ENCODE peak calls at places on chromosomes 5 and 9, in eight cellular contexts. Z, H, A, M, F, T, B and P are unnamed samples.

GRCh38 chr5:32279786-32280185 is 33.0 kb downstream of the MTMR12 start:
- DNase-seq in B (no peak), T (no peak), M (no peak), Z (no peak), H (no peak), F (no peak), A (no peak), P (no peak)

GRCh38 chr5:150623878-150624216 is 16.6 kb upstream of the SYNPO start:
- DNase-seq in M (no peak), Z (no peak), B (no peak), T (no peak), H (no peak), F (no peak), A (no peak), P (no peak)

GRCh38 chr9:6183227-6183551 is 32.4 kb upstream of the IL33 start:
- DNase-seq in B (no peak), A (no peak), Z (no peak), F (no peak), H (no peak), M (no peak), T (no peak), P (no peak)

GRCh38 chr9:16870606-16871357 is at the start of gene BNC2:
- DNase-seq in T (peak; percentile 31), M (peak; percentile 72), Z (no peak), A (no peak), F (no peak), H (peak; percentile 40), B (peak; percentile 71), P (no peak)

GRCh38 chr5:91118802-91119201 is 264.3 kb downstream of the ARRDC3 start:
- DNase-seq in M (no peak), Z (no peak), H (no peak), T (no peak), A (no peak), F (no peak), B (no peak), P (no peak)

GRCh38 chr9:6978591-6978990 is 220.8 kb downstream of the KDM4C start:
- DNase-seq in T (no peak), B (no peak), A (no peak), F (no peak), Z (no peak), H (no peak), M (no peak), P (no peak)

GRCh38 chr9:69923972-69924371 is 103.4 kb downstream of the CFAP95 start:
- DNase-seq in A (no peak), F (no peak), Z (no peak), T (no peak), B (no peak), M (no peak), H (no peak), P (no peak)

GRCh38 chr5:58496488-58496887 is 5.3 kb downstream of the GAPT start:
- DNase-seq in H (no peak), B (no peak), F (no peak), T (no peak), M (no peak), Z (no peak), A (no peak), P (no peak)

GRCh38 chr5:145637396-145637795 is 197.7 kb downstream of the PRELID2 start:
- DNase-seq in H (no peak), M (no peak), F (no peak), B (peak; percentile 8), T (no peak), Z (no peak), A (no peak), P (no peak)

GRCh38 chr5:67305913-67306710 is 109.5 kb upstream of the CD180 start:
- DNase-seq in Z (no peak), B (no peak), M (no peak), A (no peak), H (no peak), T (no peak), F (no peak), P (no peak)

GRCh38 chr5:110335361-110336046 is 391.0 kb downstream of the TMEM232 start:
- DNase-seq in F (no peak), T (no peak), Z (peak; percentile 1), A (no peak), B (peak; percentile 17), H (no peak), M (no peak), P (no peak)

DNA sequence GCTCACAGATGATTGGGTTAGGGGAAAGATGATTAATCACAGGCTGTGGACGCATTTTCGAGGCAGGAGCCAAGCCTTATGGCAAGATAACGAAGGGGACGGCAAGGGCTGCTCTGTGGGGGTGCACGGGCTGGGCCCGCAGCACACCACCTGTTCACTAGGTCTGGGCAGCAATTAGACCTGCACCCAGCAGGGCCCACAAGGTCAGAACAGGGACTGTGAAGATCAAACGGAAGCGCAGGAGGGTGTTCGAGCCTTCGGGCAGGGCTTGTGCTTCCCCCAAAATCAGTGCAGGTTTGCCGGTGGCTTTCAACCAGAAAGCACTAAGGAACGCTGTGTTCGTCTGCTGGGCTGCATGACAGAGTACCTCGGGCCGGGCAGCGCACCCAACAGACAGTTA is 73.7 kb downstream of the UBE2QL1 start:
- DNase-seq in H (no peak), M (no peak), T (no peak), F (no peak), B (no peak), A (no peak), Z (no peak), P (no peak)
- H3K27me3 ChIP-seq in H (no peaks in the 10 kb centered on the region), M (no peaks in the 10 kb centered on the region), T (no peaks in the 10 kb centered on the region), F (no peaks in the 10 kb centered on the region), B (no peaks in the 10 kb centered on the region), A (peaks cover 8% of the 10 kb centered on the region), Z (no peaks in the 10 kb centered on the region), P (no peaks in the 10 kb centered on the region)

GRCh38 chr5:8644377-8644776 is 775.4 kb downstream of the MTRR start:
- DNase-seq in T (no peak), A (no peak), M (no peak), B (no peak), F (no peak), Z (no peak), H (no peak), P (peak; percentile 5)

GRCh38 chr5:8650197-8650596 is 781.2 kb downstream of the MTRR start:
- DNase-seq in Z (no peak), T (no peak), B (no peak), H (no peak), A (no peak), M (no peak), F (no peak), P (no peak)
- TF ChIP-seq CTCF in Z (no peak), T (no peak), B (no peak), H (no peak), A (no peak), M (no peak), F (no peak), P (no peak)

DNA sequence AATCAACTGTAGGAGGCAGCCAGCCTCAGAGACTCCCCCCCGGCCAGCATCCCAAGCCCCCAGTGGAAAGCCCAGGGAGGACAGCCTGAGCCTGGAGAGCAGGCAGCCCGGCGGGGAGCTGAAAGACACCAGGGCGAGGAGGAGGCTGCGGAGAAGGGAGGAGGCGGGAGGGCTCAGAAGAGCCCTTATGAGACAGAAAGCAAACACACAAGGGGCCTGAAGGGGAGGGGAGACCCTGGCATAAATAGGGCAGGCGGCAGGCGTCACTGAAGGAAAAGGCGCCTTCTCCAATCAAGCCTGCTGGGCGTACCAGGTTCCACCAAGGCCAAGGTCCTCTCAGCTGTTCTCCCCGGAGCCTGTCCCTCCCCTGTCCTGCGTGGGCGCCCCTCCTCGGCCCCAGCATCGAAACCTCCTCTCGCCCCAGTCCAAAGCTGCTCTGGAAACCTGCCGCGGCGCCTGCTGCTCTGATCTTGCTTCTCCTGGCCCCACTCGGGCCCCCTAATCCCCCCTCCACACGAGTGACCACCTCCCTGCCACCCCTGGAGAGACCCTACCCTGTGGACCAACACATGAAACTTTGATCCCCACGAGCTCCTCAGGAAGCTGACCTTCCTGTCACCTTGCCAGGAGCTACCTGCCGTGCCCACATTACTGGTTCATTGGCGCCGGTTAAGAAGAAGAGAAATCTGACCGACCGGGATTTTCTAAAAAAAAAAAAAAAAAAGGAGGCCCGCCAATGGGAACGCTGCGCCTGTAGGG is 1.2 kb downstream of the SLC9A3 start:
- DNase-seq in F (no peak), H (no peak), Z (no peak), T (no peak), M (no peak), B (no peak), A (no peak), P (no peak)
- H3K27me3 ChIP-seq in F (peaks cover 90% of the 10 kb centered on the region), H (peaks cover 53% of the 10 kb centered on the region), Z (peaks cover 69% of the 10 kb centered on the region), T (peaks cover 51% of the 10 kb centered on the region), M (peaks cover 18% of the 10 kb centered on the region), B (peaks cover 54% of the 10 kb centered on the region), A (peaks cover 100% of the 10 kb centered on the region), P (peaks cover 74% of the 10 kb centered on the region)

DNA sequence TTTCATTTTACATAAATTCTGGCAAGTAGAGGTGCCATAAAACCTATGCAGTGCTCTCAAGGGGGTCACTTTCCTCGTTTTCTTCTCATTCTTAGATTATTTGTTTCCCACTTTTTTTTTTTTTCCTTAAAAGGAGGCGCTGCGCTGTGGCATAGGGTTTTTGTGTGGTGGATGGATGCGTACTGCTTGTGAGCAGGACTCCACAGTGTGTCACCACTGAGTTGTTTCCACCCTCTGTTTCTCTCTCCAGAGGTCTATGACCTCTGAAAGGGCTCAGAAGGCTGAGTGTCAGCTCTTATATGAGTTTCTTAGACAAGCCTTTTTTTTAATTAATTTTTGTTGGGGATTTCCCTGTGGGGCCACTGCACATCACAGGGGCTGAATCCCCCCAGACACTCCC is 13.6 kb upstream of the CLTB start:
- DNase-seq in Z (no peak), F (no peak), A (no peak), M (no peak), B (no peak), T (no peak), H (no peak), P (no peak)
- TF ChIP-seq CTCF in Z (no peak), F (no peak), A (no peak), M (no peak), B (no peak), T (no peak), H (no peak), P (no peak)

GRCh38 chr5:89123607-89124006 is 240.6 kb upstream of the MEF2C start:
- DNase-seq in Z (no peak), H (no peak), A (no peak), B (no peak), M (no peak), F (no peak), T (no peak), P (no peak)
- H3K27me3 ChIP-seq in Z (no peaks in the 10 kb centered on the region), H (no peaks in the 10 kb centered on the region), A (no peaks in the 10 kb centered on the region), B (no peaks in the 10 kb centered on the region), M (no peaks in the 10 kb centered on the region), F (no peaks in the 10 kb centered on the region), T (no peaks in the 10 kb centered on the region), P (no peaks in the 10 kb centered on the region)

GRCh38 chr9:130834371-130835311 is at the start of gene ABL1:
- DNase-seq in T (peak; percentile 80), H (peak; percentile 24), F (peak; percentile 89), B (peak; percentile 86), M (peak; percentile 71), Z (no peak), A (peak; percentile 87), P (peak; percentile 42)
- TF ChIP-seq CTCF in T (no peak), H (no peak), F (no peak), B (no peak), M (no peak), Z (no peak), A (no peak), P (no peak)

DNA sequence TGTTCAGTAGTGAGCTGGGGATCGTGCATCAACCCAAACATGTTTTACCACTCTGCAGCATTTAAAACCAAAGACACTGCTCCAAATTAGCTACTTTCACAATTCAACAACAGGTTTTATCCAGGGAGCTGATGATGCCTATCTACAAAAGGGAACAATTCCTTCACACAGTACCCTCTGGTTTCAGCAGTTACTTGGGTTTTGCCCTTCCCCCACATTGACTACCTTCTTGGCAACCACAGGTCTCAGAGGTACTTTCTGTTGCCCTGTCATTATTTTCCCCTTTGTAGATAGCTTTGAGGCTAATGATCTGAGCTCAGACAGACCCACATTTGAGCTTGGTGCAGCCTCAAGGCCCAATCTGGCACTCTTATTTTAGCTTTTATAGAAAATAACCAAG is 96.1 kb downstream of the WDR41 start:
- DNase-seq in A (no peak), B (no peak), F (no peak), T (no peak), Z (no peak), H (peak; percentile 16), M (no peak), P (no peak)
- H3K27me3 ChIP-seq in A (no peaks in the 10 kb centered on the region), B (no peaks in the 10 kb centered on the region), F (no peaks in the 10 kb centered on the region), T (no peaks in the 10 kb centered on the region), Z (peaks cover 3% of the 10 kb centered on the region), H (no peaks in the 10 kb centered on the region), M (no peaks in the 10 kb centered on the region), P (no peaks in the 10 kb centered on the region)